ENCODE peak calls at places on chromosomes 16 and 17, in seven cellular contexts. One of them, this sample, is unnamed.

GRCh38 chr16:69179255-69180010 is 7.5 kb upstream of the SNTB2 start:
- DNase-seq in psoas muscle: peak
- DNase-seq in AG10803: peak
- DNase-seq in ascending aorta: no peak
- DNase-seq in B cell: no peak
- DNase-seq in astrocyte of the cerebellum: peak
- DNase-seq in MCF 10A: peak
- DNase-seq in this sample: no peak

GRCh38 chr17:17701112-17701511 is 19.9 kb downstream of the RAI1 start:
- DNase-seq in psoas muscle: no peak
- DNase-seq in AG10803: no peak
- DNase-seq in ascending aorta: no peak
- DNase-seq in B cell: no peak
- DNase-seq in astrocyte of the cerebellum: no peak
- DNase-seq in MCF 10A: no peak
- DNase-seq in this sample: no peak

GRCh38 chr17:11736613-11737289 is 138.5 kb downstream of the DNAH9 start:
- DNase-seq in psoas muscle: no peak
- DNase-seq in AG10803: no peak
- DNase-seq in ascending aorta: no peak
- DNase-seq in B cell: no peak
- DNase-seq in astrocyte of the cerebellum: no peak
- DNase-seq in MCF 10A: no peak
- DNase-seq in this sample: no peak

GRCh38 chr16:11224894-11225676 is 30.9 kb downstream of the SOCS1 start:
- DNase-seq in psoas muscle: peak
- DNase-seq in AG10803: no peak
- DNase-seq in ascending aorta: peak
- DNase-seq in B cell: peak
- DNase-seq in astrocyte of the cerebellum: no peak
- DNase-seq in MCF 10A: no peak
- DNase-seq in this sample: peak

GRCh38 chr17:75345514-75346167 is 56.4 kb upstream of the SLC25A19 start:
- DNase-seq in psoas muscle: no peak
- DNase-seq in AG10803: no peak
- DNase-seq in ascending aorta: no peak
- DNase-seq in B cell: peak
- DNase-seq in astrocyte of the cerebellum: no peak
- DNase-seq in MCF 10A: no peak
- DNase-seq in this sample: peak

GRCh38 chr16:22035094-22035675 is 27.3 kb downstream of the MOSMO start:
- DNase-seq in psoas muscle: no peak
- DNase-seq in AG10803: no peak
- DNase-seq in ascending aorta: no peak
- DNase-seq in B cell: peak
- DNase-seq in astrocyte of the cerebellum: no peak
- DNase-seq in MCF 10A: no peak
- DNase-seq in this sample: no peak

GRCh38 chr17:39739020-39739884 is 1.5 kb downstream of the GRB7 start:
- DNase-seq in psoas muscle: peak
- DNase-seq in AG10803: peak
- DNase-seq in ascending aorta: no peak
- DNase-seq in B cell: no peak
- DNase-seq in astrocyte of the cerebellum: no peak
- DNase-seq in MCF 10A: peak
- DNase-seq in this sample: no peak

GRCh38 chr17:75394332-75394918 is 11.1 kb downstream of the GRB2 start:
- DNase-seq in psoas muscle: no peak
- DNase-seq in AG10803: no peak
- DNase-seq in ascending aorta: no peak
- DNase-seq in B cell: no peak
- DNase-seq in astrocyte of the cerebellum: no peak
- DNase-seq in MCF 10A: no peak
- DNase-seq in this sample: no peak

GRCh38 chr16:57137043-57137442 is 44.7 kb downstream of the CPNE2 start:
- DNase-seq in psoas muscle: no peak
- DNase-seq in AG10803: no peak
- DNase-seq in ascending aorta: no peak
- DNase-seq in B cell: no peak
- DNase-seq in astrocyte of the cerebellum: no peak
- DNase-seq in MCF 10A: no peak
- DNase-seq in this sample: no peak

GRCh38 chr17:52170963-52171572 is 12.6 kb upstream of the CA10 start:
- DNase-seq in psoas muscle: no peak
- DNase-seq in AG10803: no peak
- DNase-seq in ascending aorta: no peak
- DNase-seq in B cell: no peak
- DNase-seq in astrocyte of the cerebellum: no peak
- DNase-seq in MCF 10A: peak
- DNase-seq in this sample: peak
- TF ChIP-seq CTCF in psoas muscle: peak
- TF ChIP-seq CTCF in AG10803: peak
- TF ChIP-seq CTCF in ascending aorta: peak
- TF ChIP-seq CTCF in B cell: no peak
- TF ChIP-seq CTCF in astrocyte of the cerebellum: peak
- TF ChIP-seq CTCF in MCF 10A: peak
- TF ChIP-seq CTCF in this sample: peak

DNA sequence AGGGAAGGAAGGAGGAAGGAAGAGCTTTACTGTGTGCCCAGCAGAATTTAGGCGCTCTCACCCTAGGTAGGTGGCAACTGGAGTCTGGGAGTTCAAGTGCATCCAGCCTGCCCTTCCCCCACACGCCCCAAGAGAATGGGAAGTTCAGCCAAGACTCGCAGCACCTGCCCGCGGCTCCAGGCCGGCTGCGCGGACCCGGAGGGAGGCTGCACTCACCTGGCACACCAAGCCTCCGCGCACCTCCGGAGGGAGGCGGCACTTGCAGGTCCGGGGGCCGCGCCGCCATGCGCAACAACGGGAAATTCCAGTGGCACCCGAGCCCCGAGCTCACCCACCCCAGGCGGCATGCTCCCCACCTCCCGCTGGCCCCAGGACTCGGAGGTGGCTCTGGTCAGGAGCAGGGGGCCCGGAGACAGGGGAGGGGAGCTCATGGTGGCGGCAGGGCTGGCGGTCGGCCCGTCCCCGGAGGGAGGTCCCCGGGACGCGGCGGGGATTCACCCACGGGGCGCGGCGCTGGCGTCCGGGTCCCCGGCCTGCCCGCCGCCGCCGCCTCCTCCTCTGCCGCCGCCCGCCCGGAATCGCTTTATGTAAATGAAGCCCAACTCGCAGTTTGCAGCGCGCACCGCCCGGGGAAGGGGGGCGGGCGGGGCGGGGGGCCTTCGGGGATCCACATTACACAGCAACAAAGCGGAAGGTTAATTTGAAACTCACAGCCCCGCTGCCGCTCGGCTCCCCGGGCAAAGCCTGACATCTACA is at the start of gene ZFHX3:
- DNase-seq in psoas muscle: peak
- DNase-seq in AG10803: peak
- DNase-seq in ascending aorta: no peak
- DNase-seq in B cell: peak
- DNase-seq in astrocyte of the cerebellum: no peak
- DNase-seq in MCF 10A: peak
- DNase-seq in this sample: peak
- TF ChIP-seq CTCF in psoas muscle: no peak
- TF ChIP-seq CTCF in AG10803: peak
- TF ChIP-seq CTCF in ascending aorta: peak
- TF ChIP-seq CTCF in B cell: peak
- TF ChIP-seq CTCF in astrocyte of the cerebellum: no peak
- TF ChIP-seq CTCF in MCF 10A: peak
- TF ChIP-seq CTCF in this sample: no peak

GRCh38 chr17:63426041-63426916 is 19.8 kb downstream of the CYB561 start:
- DNase-seq in psoas muscle: no peak
- DNase-seq in AG10803: no peak
- DNase-seq in ascending aorta: no peak
- DNase-seq in B cell: no peak
- DNase-seq in astrocyte of the cerebellum: no peak
- DNase-seq in MCF 10A: no peak
- DNase-seq in this sample: no peak
- TF ChIP-seq CTCF in psoas muscle: no peak
- TF ChIP-seq CTCF in AG10803: no peak
- TF ChIP-seq CTCF in ascending aorta: no peak
- TF ChIP-seq CTCF in B cell: no peak
- TF ChIP-seq CTCF in astrocyte of the cerebellum: no peak
- TF ChIP-seq CTCF in MCF 10A: no peak
- TF ChIP-seq CTCF in this sample: no peak

GRCh38 chr16:46649571-46649970 is 28.4 kb upstream of the SHCBP1 start:
- DNase-seq in psoas muscle: peak
- DNase-seq in AG10803: no peak
- DNase-seq in ascending aorta: no peak
- DNase-seq in B cell: no peak
- DNase-seq in astrocyte of the cerebellum: no peak
- DNase-seq in MCF 10A: peak
- DNase-seq in this sample: no peak

GRCh38 chr16:46650224-46650623 is 29.0 kb upstream of the SHCBP1 start:
- DNase-seq in psoas muscle: no peak
- DNase-seq in AG10803: peak
- DNase-seq in ascending aorta: no peak
- DNase-seq in B cell: no peak
- DNase-seq in astrocyte of the cerebellum: no peak
- DNase-seq in MCF 10A: peak
- DNase-seq in this sample: no peak

GRCh38 chr16:46651305-46651704 is 30.1 kb upstream of the SHCBP1 start:
- DNase-seq in psoas muscle: no peak
- DNase-seq in AG10803: no peak
- DNase-seq in ascending aorta: no peak
- DNase-seq in B cell: no peak
- DNase-seq in astrocyte of the cerebellum: no peak
- DNase-seq in MCF 10A: no peak
- DNase-seq in this sample: no peak

DNA sequence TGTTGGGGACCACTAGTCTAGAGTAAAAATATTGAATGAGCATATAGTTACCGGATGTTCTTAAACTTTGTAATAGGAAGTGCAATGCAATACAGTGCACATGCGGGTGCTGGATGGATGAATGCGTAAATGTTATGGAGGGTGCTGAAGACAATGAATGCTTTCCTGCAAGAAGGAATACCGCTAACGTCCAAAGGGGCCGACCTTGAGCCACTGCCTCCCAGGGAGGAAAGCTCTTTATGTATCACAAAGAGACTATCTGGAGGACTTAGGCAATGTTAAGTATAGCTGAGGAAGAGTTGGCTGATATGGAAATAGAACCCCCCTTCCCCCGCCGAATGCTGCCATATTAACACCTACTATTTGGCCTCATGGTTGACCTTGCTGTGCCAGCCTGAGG is 27.5 kb upstream of the SHCBP1 start:
- DNase-seq in psoas muscle: no peak
- DNase-seq in AG10803: no peak
- DNase-seq in ascending aorta: no peak
- DNase-seq in B cell: no peak
- DNase-seq in astrocyte of the cerebellum: no peak
- DNase-seq in MCF 10A: no peak
- DNase-seq in this sample: no peak
- TF ChIP-seq CTCF in psoas muscle: no peak
- TF ChIP-seq CTCF in AG10803: no peak
- TF ChIP-seq CTCF in ascending aorta: no peak
- TF ChIP-seq CTCF in B cell: no peak
- TF ChIP-seq CTCF in astrocyte of the cerebellum: peak
- TF ChIP-seq CTCF in MCF 10A: no peak
- TF ChIP-seq CTCF in this sample: no peak

DNA sequence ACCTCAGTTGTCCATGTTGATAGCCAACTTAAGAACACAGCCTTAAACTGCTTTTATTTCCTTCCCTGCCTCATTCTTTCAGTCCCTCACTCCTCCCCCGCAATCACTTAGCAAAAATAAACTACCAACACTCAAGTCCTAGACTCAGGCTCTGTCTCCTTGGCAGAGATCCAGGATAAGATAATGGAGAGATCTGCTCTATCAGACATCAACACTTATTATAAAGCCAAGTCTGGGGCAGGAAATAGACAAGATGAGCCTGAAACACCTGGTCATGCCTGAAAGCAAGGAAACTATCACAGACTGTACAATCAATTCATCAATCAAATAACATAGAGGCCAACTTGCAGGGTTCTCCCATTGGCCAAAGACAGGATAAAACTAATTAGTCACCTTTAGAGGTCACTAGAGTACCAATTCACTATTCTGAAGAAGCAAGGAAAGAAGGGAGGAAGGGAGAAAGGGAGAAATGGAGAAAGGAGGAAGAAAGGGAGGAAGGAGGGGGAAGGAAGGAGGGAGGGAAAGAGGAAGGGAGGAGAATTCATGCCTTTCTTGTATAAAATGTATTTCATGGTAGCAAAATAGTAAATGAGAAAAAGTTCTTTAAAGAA is 15.6 kb downstream of the HYDIN start:
- DNase-seq in psoas muscle: no peak
- DNase-seq in AG10803: no peak
- DNase-seq in ascending aorta: no peak
- DNase-seq in B cell: peak
- DNase-seq in astrocyte of the cerebellum: no peak
- DNase-seq in MCF 10A: peak
- DNase-seq in this sample: no peak
- TF ChIP-seq CTCF in psoas muscle: no peak
- TF ChIP-seq CTCF in AG10803: peak
- TF ChIP-seq CTCF in ascending aorta: peak
- TF ChIP-seq CTCF in B cell: peak
- TF ChIP-seq CTCF in astrocyte of the cerebellum: no peak
- TF ChIP-seq CTCF in MCF 10A: peak
- TF ChIP-seq CTCF in this sample: peak

GRCh38 chr17:9120471-9120870 is 99.2 kb downstream of the NTN1 start:
- DNase-seq in psoas muscle: no peak
- DNase-seq in AG10803: no peak
- DNase-seq in ascending aorta: no peak
- DNase-seq in B cell: no peak
- DNase-seq in astrocyte of the cerebellum: no peak
- DNase-seq in MCF 10A: no peak
- DNase-seq in this sample: peak
- TF ChIP-seq CTCF in psoas muscle: no peak
- TF ChIP-seq CTCF in AG10803: peak
- TF ChIP-seq CTCF in ascending aorta: peak
- TF ChIP-seq CTCF in B cell: peak
- TF ChIP-seq CTCF in astrocyte of the cerebellum: peak
- TF ChIP-seq CTCF in MCF 10A: no peak
- TF ChIP-seq CTCF in this sample: peak